ENCODE peak calls at places on chromosomes 2 and 18, in five cellular contexts. Z is aorta; E is effector memory CD4-positive, alpha-beta T cell; R is activated CD8-positive, alpha-beta memory T cell treated with anti-CD3 and anti-CD28 coated beads for 4 hours; N is NCI-H1105 treated with DMSO at 0.1 percent for 48 hours. C is an unnamed sample.

GRCh38 chr2:190497428-190497827 is 37.1 kb downstream of the NEMP2 start:
- DNase-seq in Z (no peak), E (no peak), R (no peak), N (no peak), C (no peak)

GRCh38 chr2:12177052-12177994 is 430.9 kb downstream of the LPIN1 start:
- DNase-seq in Z (no peak), E (no peak), R (no peak), N (no peak), C (peak)

GRCh38 chr18:62758591-62758990 is 43.2 kb downstream of the PHLPP1 start:
- DNase-seq in Z (no peak), E (no peak), R (no peak), N (no peak), C (no peak)

GRCh38 chr2:201955702-201956141 is 77.9 kb upstream of the FZD7 start:
- DNase-seq in Z (no peak), E (no peak), R (no peak), N (no peak), C (no peak)

GRCh38 chr18:47944972-47945843 is 14.7 kb upstream of the SMAD2 start:
- DNase-seq in Z (no peak), E (no peak), R (no peak), N (no peak), C (no peak)

GRCh38 chr2:149692837-149693518 is 105.4 kb upstream of the MMADHC start:
- DNase-seq in Z (no peak), E (no peak), R (no peak), N (no peak), C (no peak)

GRCh38 chr2:18722101-18722500 is 132.7 kb upstream of the NT5C1B start:
- DNase-seq in Z (no peak), E (no peak), R (no peak), N (no peak), C (no peak)

GRCh38 chr2:72893594-72894319 is 6.5 kb downstream of the SPR start:
- DNase-seq in Z (no peak), E (no peak), R (no peak), N (no peak), C (peak)

GRCh38 chr2:181468313-181468712 is 11.1 kb downstream of the ITGA4 start:
- DNase-seq in Z (no peak), E (no peak), R (no peak), N (no peak), C (no peak)

GRCh38 chr18:69947361-69948106 is at the start of gene CD226:
- DNase-seq in Z (no peak), E (no peak), R (no peak), N (no peak), C (peak)

GRCh38 chr2:177592397-177592796 is 199.8 kb downstream of the AGPS start:
- DNase-seq in Z (no peak), E (no peak), R (no peak), N (no peak), C (no peak)

GRCh38 chr2:111685342-111685741 is 198.7 kb downstream of the ANAPC1 start:
- DNase-seq in Z (no peak), E (no peak), R (no peak), N (no peak), C (no peak)

GRCh38 chr2:73069855-73070650 is 1.5 kb downstream of the SFXN5 start:
- DNase-seq in Z (no peak), E (no peak), R (no peak), N (peak), C (no peak)

GRCh38 chr18:11040823-11041712 is 108.3 kb downstream of the PIEZO2 start:
- DNase-seq in Z (no peak), E (no peak), R (no peak), N (peak), C (peak)

GRCh38 chr18:63869374-63869773 is 18.1 kb upstream of the SERPINB2 start:
- DNase-seq in Z (no peak), E (no peak), R (no peak), N (no peak), C (no peak)

GRCh38 chr2:237731663-237732062 is 66.9 kb upstream of the RBM44 start:
- DNase-seq in Z (no peak), E (no peak), R (no peak), N (no peak), C (no peak)